ENCODE peak calls at places on chromosomes 16 and 17, in four cellular contexts. K is left ventricle myocardium inferior, Q is cardiac muscle cell, Z is epithelial cell of prostate. D is an unnamed sample.

GRCh38 chr17:55825213-55825612 is 74.4 kb downstream of the PCTP start:
- DNase-seq in K (no peak), Q (no peak), Z (no peak), D (no peak)

GRCh38 chr17:58786586-58787295 is 31.1 kb downstream of the PPM1E start:
- DNase-seq in K (no peak), Q (peak), Z (no peak), D (no peak)

GRCh38 chr16:48330133-48330846 is 54.9 kb downstream of the SIAH1 start:
- DNase-seq in K (no peak), Q (no peak), Z (no peak), D (no peak)

GRCh38 chr17:16459850-16460550 is 32.0 kb downstream of the LRRC75A start:
- DNase-seq in K (no peak), Q (no peak), Z (no peak), D (no peak)

GRCh38 chr17:2903193-2903974 is 107.1 kb downstream of the RAP1GAP2 start:
- DNase-seq in K (no peak), Q (no peak), Z (no peak), D (no peak)

GRCh38 chr17:74295625-74296547 is 21.9 kb downstream of the DNAI2 start:
- DNase-seq in K (peak), Q (peak), Z (peak), D (no peak)

GRCh38 chr17:50274142-50274944 is at the start of gene TMEM92:
- DNase-seq in K (no peak), Q (no peak), Z (no peak), D (no peak)

GRCh38 chr17:81956607-81957589 is 4.1 kb downstream of the NOTUM start:
- DNase-seq in K (no peak), Q (no peak), Z (no peak), D (peak)

GRCh38 chr17:71163121-71163812 is 957.6 kb upstream of the SOX9 start:
- DNase-seq in K (no peak), Q (peak), Z (no peak), D (no peak)

GRCh38 chr16:87878704-87879103 is 9.4 kb upstream of the SLC7A5 start:
- DNase-seq in K (no peak), Q (no peak), Z (no peak), D (no peak)

GRCh38 chr17:35432176-35433074 is at the start of gene SLFN12:
- DNase-seq in K (peak), Q (peak), Z (no peak), D (peak)

GRCh38 chr16:87108278-87108677 is 208.9 kb downstream of the C16orf95 start:
- DNase-seq in K (no peak), Q (no peak), Z (no peak), D (no peak)

GRCh38 chr17:41338961-41339485 is 11.6 kb downstream of the KRT33A start:
- DNase-seq in K (no peak), Q (no peak), Z (peak), D (peak)

D was measured in CD8-positive, alpha-beta memory T cell.